ENCODE peak calls at places on chromosome 6, in seven cellular contexts. C, S, Z, I, E, D and W are unnamed samples.

GRCh38 chr6:129679250-129679649 is 30.7 kb downstream of the ARHGAP18 start:
- DNase-seq in C (no peak), S (no peak), Z (no peak), I (peak; percentile 49), E (no peak), D (no peak), W (no peak)

GRCh38 chr6:113596907-113597583 is 260.1 kb upstream of the MARCKS start:
- DNase-seq in C (no peak), S (no peak), Z (no peak), I (no peak), E (no peak), D (no peak), W (peak; percentile 52)

GRCh38 chr6:56746767-56747504 is 104.2 kb upstream of the DST start:
- DNase-seq in C (no peak), S (no peak), Z (no peak), I (no peak), E (no peak), D (no peak), W (no peak)

GRCh38 chr6:68192988-68193387 is 442.1 kb upstream of the ADGRB3 start:
- DNase-seq in C (no peak), S (no peak), Z (no peak), I (no peak), E (no peak), D (no peak), W (no peak)

GRCh38 chr6:37375376-37375775 is 21.6 kb downstream of the RNF8 start:
- DNase-seq in C (no peak), S (no peak), Z (no peak), I (no peak), E (no peak), D (no peak), W (no peak)

GRCh38 chr6:161476711-161477110 is 202.8 kb upstream of the AGPAT4 start:
- DNase-seq in C (no peak), S (no peak), Z (no peak), I (peak; percentile 16), E (no peak), D (no peak), W (no peak)

GRCh38 chr6:3621411-3621810 is 130.1 kb downstream of the PXDC1 start:
- DNase-seq in C (no peak), S (no peak), Z (no peak), I (no peak), E (no peak), D (no peak), W (no peak)

GRCh38 chr6:100464910-100465700 is at the start of gene SIM1:
- DNase-seq in C (no peak), S (no peak), Z (no peak), I (peak; percentile 91), E (peak; percentile 92), D (no peak), W (peak; percentile 77)

GRCh38 chr6:75167426-75167825 is 38.4 kb downstream of the COL12A1 start:
- DNase-seq in C (no peak), S (no peak), Z (no peak), I (peak; percentile 45), E (no peak), D (no peak), W (no peak)

GRCh38 chr6:79981647-79982046 is 22.8 kb upstream of the TTK start:
- DNase-seq in C (no peak), S (no peak), Z (no peak), I (no peak), E (no peak), D (no peak), W (no peak)

GRCh38 chr6:149176971-149177667 is 140.4 kb upstream of the TAB2 start:
- DNase-seq in C (no peak), S (no peak), Z (no peak), I (no peak), E (no peak), D (peak; percentile 84), W (no peak)

GRCh38 chr6:133899556-133899955 is 10.6 kb downstream of the TCF21 start:
- DNase-seq in C (no peak), S (no peak), Z (no peak), I (no peak), E (no peak), D (no peak), W (no peak)

GRCh38 chr6:169933839-169934698 is 182.6 kb downstream of the ERMARD start:
- DNase-seq in C (no peak), S (no peak), Z (no peak), I (peak; percentile 96), E (no peak), D (no peak), W (no peak)

GRCh38 chr6:164700497-164700896 is 608.9 kb downstream of the C6orf118 start:
- DNase-seq in C (no peak), S (no peak), Z (no peak), I (no peak), E (no peak), D (no peak), W (no peak)

DNA sequence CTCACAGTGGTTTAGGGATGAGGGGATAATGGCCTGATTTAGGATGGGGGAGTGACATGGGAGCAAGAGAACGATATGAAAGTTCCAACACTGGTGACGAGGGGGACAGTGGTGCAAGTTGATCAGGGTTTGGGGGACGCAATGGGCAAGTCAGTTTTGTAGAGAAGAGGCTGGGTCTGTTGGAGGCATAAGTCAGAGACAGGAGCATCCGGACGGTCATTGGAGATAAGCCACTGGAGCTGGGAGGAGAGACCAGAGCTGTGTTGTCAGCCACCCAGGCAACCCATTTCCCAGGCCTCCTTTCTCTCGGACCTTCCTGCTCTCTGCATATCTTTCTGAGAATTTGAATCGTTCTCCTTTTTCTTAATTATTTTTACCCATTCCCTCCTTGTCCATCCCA is 9.5 kb downstream of the DNPH1 start:
- DNase-seq in C (no peak), S (no peak), Z (no peak), I (no peak), E (no peak), D (no peak), W (no peak)
- TF ChIP-seq MAX in C (no peak), S (no peak), Z (no peak), I (no peak), E (no peak), D (no peak), W (no peak)

DNA sequence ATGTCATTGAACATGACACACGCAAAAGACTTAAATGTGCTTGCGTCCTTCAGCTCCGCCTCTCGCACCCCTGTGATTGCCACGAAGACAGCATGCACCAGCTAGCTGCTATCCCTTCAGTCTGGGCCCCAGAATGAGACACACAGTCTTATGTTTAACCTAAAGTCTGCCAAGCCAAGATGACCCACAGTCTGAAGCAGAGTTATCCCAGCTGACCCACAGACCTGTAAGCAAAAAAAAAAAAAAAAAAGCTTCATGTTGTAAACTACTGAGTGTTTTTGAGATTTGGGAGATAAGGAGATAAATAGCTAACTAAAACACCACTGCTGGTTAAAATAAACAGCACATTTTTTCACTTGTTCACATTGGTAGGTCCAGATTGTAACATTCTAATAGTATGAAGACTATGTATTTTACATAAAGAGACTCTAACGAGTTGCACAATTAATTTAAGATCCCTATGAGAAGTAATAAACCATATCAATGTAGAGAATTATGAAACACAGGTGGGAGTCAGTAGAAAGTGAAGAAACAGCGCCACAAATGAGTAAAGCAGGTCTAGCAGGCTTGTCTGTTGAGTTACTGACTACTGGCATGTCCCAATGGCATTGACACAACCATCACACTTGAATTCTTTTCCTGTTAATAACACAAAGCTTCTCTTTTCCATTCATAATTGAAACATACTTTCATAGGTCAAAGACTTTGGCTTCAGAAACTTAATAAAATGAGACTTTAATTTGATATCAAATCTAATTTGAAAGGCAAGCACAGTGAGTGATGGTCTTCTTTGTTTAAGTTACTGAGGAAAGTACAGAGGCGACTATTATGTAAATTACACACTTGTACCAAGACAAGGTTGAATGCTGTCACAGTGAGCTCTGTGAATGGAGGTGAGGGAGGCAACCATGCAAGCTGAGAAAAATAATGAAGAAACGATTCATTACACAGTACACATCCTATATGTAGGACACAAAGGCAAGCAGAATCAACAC is 47.2 kb upstream of the CCDC28A start:
- DNase-seq in C (no peak), S (no peak), Z (no peak), I (no peak), E (no peak), D (no peak), W (peak; percentile 17)
- TF ChIP-seq POLR2A in C (no peak), S (no peak), Z (no peak), I (no peak), E (no peak), D (no peak), W (no peak)

DNA sequence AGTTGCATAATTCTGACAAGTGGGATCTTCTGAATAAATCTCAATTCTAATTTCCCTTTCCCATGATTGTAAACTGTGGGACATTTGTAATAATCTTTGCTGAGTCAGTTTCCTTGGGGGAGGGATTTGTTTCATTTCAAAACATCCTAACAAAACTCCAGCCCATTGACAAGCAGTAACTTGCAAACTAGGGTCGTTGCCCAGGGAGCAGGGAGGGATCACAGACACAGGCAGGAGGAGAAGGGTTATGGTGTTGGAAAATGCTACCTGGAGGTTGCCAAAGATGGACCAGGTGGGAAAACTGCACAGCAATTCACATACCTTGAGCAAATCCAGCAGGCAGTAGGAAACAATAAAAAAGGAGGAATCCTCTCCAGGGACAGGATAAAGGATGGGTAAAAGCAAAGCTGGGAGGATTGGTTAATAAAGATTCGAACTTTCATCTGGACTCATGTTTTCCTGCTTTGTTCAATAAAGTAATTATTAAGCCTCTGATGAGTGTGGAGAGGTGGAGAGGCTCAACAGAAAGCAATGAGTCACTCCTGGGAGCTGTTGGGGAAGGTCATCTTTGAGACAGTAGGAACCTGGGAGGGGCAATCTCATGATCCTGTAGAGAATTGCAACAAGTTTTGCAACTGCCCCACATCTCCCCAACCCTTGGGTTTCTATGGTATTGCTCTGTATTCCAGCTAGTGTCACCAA is 87.3 kb upstream of the AKIRIN2 start:
- DNase-seq in C (no peak), S (no peak), Z (peak; percentile 90), I (peak; percentile 77), E (no peak), D (peak; percentile 93), W (peak; percentile 75)
- TF ChIP-seq MAX in C (no peak), S (no peak), Z (peak; percentile 1), I (no peak), E (no peak), D (no peak), W (no peak)

GRCh38 chr6:158042245-158042798 is 60.7 kb downstream of the SYNJ2 start:
- DNase-seq in C (no peak), S (peak; percentile 69), Z (peak; percentile 51), I (peak; percentile 94), E (no peak), D (peak; percentile 40), W (no peak)
- TF ChIP-seq POLR2A in C (no peak), S (no peak), Z (no peak), I (no peak), E (no peak), D (no peak), W (no peak)